ENCODE peak calls at places on chromosomes 4 and X, in nine cellular contexts. K is upper lobe of left lung, A is tibial nerve, Z is HCT116, G is A549, M is NB4, T is GM12878, V is body of pancreas, C is prostate gland. I is an unnamed sample.
A peak's percentile ranks its signal among the peaks of the same experiment; 100 is the strongest.

GRCh38 chr4:156959298-156959702 is 12.3 kb downstream of the PDGFC start:
- DNase-seq in K (no peak), A (no peak), Z (no peak), G (no peak), M (no peak), T (no peak), V (no peak), C (no peak), I (no peak)

GRCh38 chrX:118780915-118781314 is 42.7 kb upstream of the ZCCHC12 start:
- DNase-seq in K (no peak), A (no peak), Z (no peak), G (no peak), M (no peak), T (no peak), V (no peak), C (no peak), I (no peak)

GRCh38 chr4:148166132-148166531 is 276.1 kb downstream of the NR3C2 start:
- DNase-seq in K (no peak), A (no peak), Z (no peak), G (no peak), M (no peak), T (no peak), V (no peak), C (no peak), I (no peak)

GRCh38 chrX:148555101-148555500 is 54.7 kb downstream of the AFF2 start:
- DNase-seq in K (no peak), A (no peak), Z (no peak), G (no peak), M (no peak), T (no peak), V (no peak), C (no peak), I (no peak)

GRCh38 chr4:64144994-64145393 is 264.3 kb downstream of the TECRL start:
- DNase-seq in K (no peak), A (no peak), Z (no peak), G (no peak), M (no peak), T (no peak), V (peak; percentile 20), C (peak; percentile 87), I (peak; percentile 70)

GRCh38 chrX:100424012-100424411 is 13.9 kb upstream of the PCDH19 start:
- DNase-seq in K (no peak), A (no peak), Z (no peak), G (no peak), M (peak; percentile 1), T (no peak), V (no peak), C (no peak), I (no peak)

GRCh38 chr4:85475631-85476233 is 782 bp downstream of the ARHGAP24 start:
- DNase-seq in K (peak; percentile 48), A (no peak), Z (no peak), G (no peak), M (peak; percentile 16), T (no peak), V (peak; percentile 44), C (no peak), I (no peak)

GRCh38 chr4:128290526-128290925 is 2.9 kb upstream of the PGRMC2 start:
- DNase-seq in K (no peak), A (no peak), Z (no peak), G (no peak), M (no peak), T (no peak), V (no peak), C (no peak), I (no peak)

GRCh38 chr4:8557151-8558076 is 22.8 kb upstream of the GPR78 start:
- DNase-seq in K (no peak), A (no peak), Z (no peak), G (no peak), M (no peak), T (no peak), V (no peak), C (no peak), I (no peak)

GRCh38 chr4:189202869-189203271 is 737.8 kb upstream of the FRG1 start:
- DNase-seq in K (no peak), A (no peak), Z (no peak), G (no peak), M (peak; percentile 57), T (no peak), V (no peak), C (no peak), I (no peak)

GRCh38 chrX:91414710-91415109 is 19.9 kb upstream of the PABPC5 start:
- DNase-seq in K (no peak), A (no peak), Z (no peak), G (no peak), M (peak; percentile 10), T (no peak), V (no peak), C (no peak), I (no peak)

GRCh38 chr4:152118108-152118507 is 357.3 kb upstream of the GATB start:
- DNase-seq in K (no peak), A (no peak), Z (no peak), G (no peak), M (no peak), T (no peak), V (no peak), C (no peak), I (no peak)

GRCh38 chr4:70901984-70902576 is at the start of gene MOB1B:
- DNase-seq in K (peak; percentile 92), A (peak; percentile 71), Z (peak; percentile 59), G (peak; percentile 73), M (peak; percentile 90), T (peak; percentile 34), V (peak; percentile 87), C (peak; percentile 87), I (peak; percentile 85)
- TF ChIP-seq POLR2A in K (peak; percentile 55), A (no peak), Z (peak; percentile 46), G (peak; percentile 55), M (peak; percentile 24), T (peak; percentile 83), V (peak; percentile 75), C (peak; percentile 43), I (no peak)

DNA sequence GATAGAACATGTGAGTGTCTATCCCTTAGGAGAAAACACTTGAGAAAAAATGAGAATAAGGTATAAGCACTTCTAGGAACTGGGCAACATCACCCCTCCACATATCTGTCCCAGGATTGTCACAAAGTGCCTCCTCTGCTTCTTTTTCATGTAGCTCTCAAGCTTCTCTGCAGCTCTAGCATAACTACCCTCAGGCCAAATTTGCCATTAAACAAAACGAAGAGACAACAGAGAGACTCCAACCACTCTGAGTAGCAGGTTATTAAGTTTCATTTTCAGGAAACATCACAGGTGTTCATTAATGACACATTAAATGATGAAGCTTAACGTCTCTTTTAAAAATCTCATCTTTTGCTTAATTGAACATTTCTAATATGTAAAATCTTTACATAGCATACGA is 580.0 kb downstream of the GALNTL6 start:
- DNase-seq in K (no peak), A (no peak), Z (no peak), G (no peak), M (no peak), T (no peak), V (no peak), C (no peak), I (no peak)
- TF ChIP-seq POLR2A in K (no peak), A (no peak), Z (no peak), G (no peak), M (no peak), T (no peak), V (no peak), C (no peak), I (no peak)

DNA sequence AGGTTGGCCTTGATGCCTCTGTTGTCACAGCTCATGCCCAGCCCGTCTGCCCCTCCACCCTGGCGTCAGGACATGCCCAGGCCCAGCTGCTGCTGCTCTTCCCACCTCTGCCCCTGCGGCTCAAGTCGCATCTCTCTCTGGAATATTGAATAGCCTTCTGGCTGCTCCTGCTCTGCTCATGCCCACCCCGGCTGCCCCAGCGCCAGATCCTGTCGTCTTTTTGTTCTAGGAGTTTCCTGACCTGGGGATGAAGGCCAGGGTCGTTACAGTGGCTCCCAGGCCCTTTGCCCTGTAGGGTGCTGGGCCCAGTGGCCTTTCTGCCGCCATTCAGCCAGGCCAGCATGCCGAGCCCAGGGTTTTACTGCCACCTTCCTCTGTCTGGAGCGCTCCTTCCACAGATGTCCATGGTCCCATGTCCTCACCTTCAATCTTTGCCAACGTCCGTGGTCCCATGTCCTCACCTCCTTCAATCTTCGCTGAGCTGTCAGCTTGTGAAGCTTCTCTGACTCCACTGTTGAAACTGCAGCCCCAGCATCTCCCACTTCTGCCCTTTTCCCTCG is 9.7 kb downstream of the MAEA start:
- DNase-seq in K (peak; percentile 8), A (no peak), Z (no peak), G (no peak), M (no peak), T (no peak), V (no peak), C (no peak), I (no peak)
- TF ChIP-seq POLR2A in K (no peak), A (no peak), Z (no peak), G (no peak), M (no peak), T (peak; percentile 26), V (no peak), C (no peak), I (no peak)

GRCh38 chrX:318739-319578 is at the start of gene GTPBP6:
- DNase-seq in K (peak; percentile 100), A (peak; percentile 99), Z (peak; percentile 95), G (peak; percentile 98), M (peak; percentile 97), T (peak; percentile 99), V (peak; percentile 100), C (peak; percentile 100), I (peak; percentile 100)
- TF ChIP-seq POLR2A in K (peak; percentile 75), A (no peak), Z (peak; percentile 8), G (no peak), M (peak; percentile 52), T (peak; percentile 85), V (peak; percentile 74), C (peak; percentile 89), I (no peak)

DNA sequence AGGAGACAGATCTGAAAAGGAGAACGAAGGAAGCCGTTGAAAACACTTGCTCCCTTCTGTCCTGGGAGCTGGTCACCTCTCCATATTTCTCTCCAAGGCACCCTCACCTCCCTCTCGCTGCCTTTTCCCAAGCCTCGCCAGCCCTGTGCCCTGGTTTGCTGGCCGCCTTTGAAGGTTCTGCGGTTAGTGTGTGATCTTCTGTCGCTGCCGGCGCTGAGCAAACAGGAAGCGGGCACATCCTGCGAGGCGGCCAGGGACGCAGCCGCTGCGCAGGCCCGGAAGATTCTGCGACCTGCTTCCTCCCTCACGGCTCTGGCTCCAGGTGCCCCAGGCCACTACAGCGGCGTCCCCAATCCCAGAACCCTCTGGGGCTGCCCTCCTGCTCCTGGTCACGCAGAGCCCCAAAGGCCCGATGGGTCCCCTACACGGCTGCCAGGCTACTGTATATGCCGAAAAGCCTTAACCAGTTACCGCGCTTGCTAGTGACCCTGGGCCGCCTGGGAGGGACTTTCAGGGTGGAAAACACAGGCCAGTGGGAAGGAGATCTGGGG is 2.5 kb upstream of the SASH3 start:
- DNase-seq in K (peak; percentile 75), A (no peak), Z (no peak), G (no peak), M (peak; percentile 89), T (no peak), V (peak; percentile 53), C (peak; percentile 13), I (no peak)
- TF ChIP-seq POLR2A in K (no peak), A (no peak), Z (no peak), G (no peak), M (peak; percentile 59), T (peak; percentile 70), V (peak; percentile 22), C (no peak), I (no peak)

I was measured in lower leg skin.